ENCODE peak calls at places on chromosomes 7 and 10, in four cellular contexts. W is effector memory CD4-positive, alpha-beta T cell; F is globus pallidus; N is NCI-H2107. C is an unnamed sample.

GRCh38 chr10:95419399-95419798 is 128.6 kb upstream of the PDLIM1 start:
- DNase-seq in F (no peak), W (no peak), N (no peak), C (no peak)

GRCh38 chr10:96124230-96125141 is 5.6 kb upstream of the ZNF518A start:
- DNase-seq in F (no peak), W (no peak), N (no peak), C (no peak)

GRCh38 chr10:61939575-61940301 is 38.2 kb downstream of the ARID5B start:
- DNase-seq in W (no peak), N (no peak), F (no peak), C (no peak)

GRCh38 chr7:141210862-141211261 is 137.0 kb downstream of the TMEM178B start:
- DNase-seq in W (no peak), F (no peak), N (no peak), C (no peak)

GRCh38 chr10:132293416-132294195 is 14.1 kb downstream of the STK32C start:
- DNase-seq in N (no peak), F (peak), W (no peak), C (peak)

GRCh38 chr7:4882169-4882741 is 1.3 kb downstream of the RADIL start:
- DNase-seq in W (no peak), F (peak), N (no peak), C (peak)

GRCh38 chr10:80544316-80544953 is 6.7 kb downstream of the SH2D4B start:
- DNase-seq in F (no peak), W (no peak), N (no peak), C (no peak)

GRCh38 chr10:49666685-49667084 is 12.8 kb upstream of the C10orf53 start:
- DNase-seq in W (no peak), F (no peak), N (no peak), C (no peak)

GRCh38 chr10:78944658-78945333 is 124.0 kb upstream of the ZMIZ1 start:
- DNase-seq in F (peak), W (no peak), N (no peak), C (peak)

GRCh38 chr10:25304606-25305005 is 129.8 kb downstream of the GPR158 start:
- DNase-seq in W (no peak), N (no peak), F (no peak), C (no peak)

GRCh38 chr10:52212062-52212461 is 102.0 kb upstream of the DKK1 start:
- DNase-seq in F (no peak), W (no peak), N (no peak), C (no peak)

GRCh38 chr7:33610918-33611317 is 294.4 kb upstream of the BMPER start:
- DNase-seq in W (no peak), N (no peak), F (no peak), C (no peak)

GRCh38 chr10:31619410-31620095 is 300.5 kb downstream of the ZEB1 start:
- DNase-seq in N (no peak), F (no peak), W (no peak), C (no peak)

GRCh38 chr7:14765731-14766130 is 136.8 kb downstream of the DGKB start:
- DNase-seq in N (no peak), W (no peak), F (no peak), C (no peak)

GRCh38 chr7:12814107-12814506 is 126.7 kb downstream of the ARL4A start:
- DNase-seq in F (no peak), W (no peak), N (no peak), C (no peak)

GRCh38 chr7:99314504-99314903 is 11.2 kb upstream of the ARPC1A start:
- DNase-seq in N (peak), F (no peak), W (no peak), C (no peak)

GRCh38 chr10:50540069-50540825 is 83.5 kb downstream of the SGMS1 start:
- DNase-seq in N (no peak), F (no peak), W (no peak), C (no peak)

GRCh38 chr10:30752481-30752881 is 122.9 kb upstream of the LYZL2 start:
- DNase-seq in W (no peak), F (peak), N (no peak), C (no peak)

GRCh38 chr7:10706875-10707493 is 266.7 kb upstream of the PHF14 start:
- DNase-seq in W (no peak), N (no peak), F (no peak), C (no peak)

GRCh38 chr10:118957966-118958365 is 71.5 kb upstream of the NANOS1 start:
- DNase-seq in W (no peak), N (no peak), F (no peak), C (no peak)

GRCh38 chr10:33460461-33461294 is 126.2 kb upstream of the NRP1 start:
- DNase-seq in F (peak), N (no peak), W (no peak), C (peak)

GRCh38 chr10:30862486-30862885 is 169.2 kb downstream of the ZNF438 start:
- DNase-seq in F (no peak), N (no peak), W (no peak), C (no peak)

GRCh38 chr7:73768661-73769480 is 1.2 kb downstream of the CLDN3 start:
- DNase-seq in N (no peak), W (no peak), F (no peak), C (no peak)

GRCh38 chr10:112779025-112779765 is 170.9 kb upstream of the TCF7L2 start:
- DNase-seq in W (no peak), N (no peak), F (no peak), C (no peak)

GRCh38 chr10:4353964-4354363 is 472.0 kb upstream of the AKR1E2 start:
- DNase-seq in W (no peak), N (no peak), F (no peak), C (no peak)

GRCh38 chr7:142611566-142612250 is 137.6 kb upstream of the PRSS1 start:
- DNase-seq in F (no peak), W (no peak), N (no peak), C (no peak)

GRCh38 chr7:14685112-14685511 is 217.4 kb downstream of the DGKB start:
- DNase-seq in W (no peak), N (no peak), F (no peak), C (no peak)